ENCODE peak calls at places on chromosomes 12 and 14, in nine cellular contexts. P, N, G, H, S, O, W, C and M are unnamed samples.
A peak's percentile ranks its signal among the peaks of the same experiment; 100 is the strongest.

GRCh38 chr14:92958373-92959188 is 35.6 kb downstream of the CHGA start:
- DNase-seq in G (no peak), S (no peak), C (no peak), W (peak; percentile 7), H (no peak), N (no peak), O (no peak), P (no peak), M (no peak)

GRCh38 chr12:39505025-39505424 is 62.1 kb upstream of the KIF21A start:
- DNase-seq in G (no peak), P (no peak), S (no peak), N (no peak), O (no peak), C (no peak), H (no peak), W (no peak), M (peak; percentile 35)

GRCh38 chr14:93712838-93713724 is 75.2 kb downstream of the PRIMA1 start:
- DNase-seq in N (no peak), C (no peak), G (no peak), O (no peak), H (no peak), S (no peak), W (no peak), P (no peak), M (peak; percentile 15)

GRCh38 chr14:99241314-99242035 is 30.5 kb downstream of the BCL11B start:
- DNase-seq in W (no peak), G (no peak), S (no peak), N (no peak), O (no peak), C (no peak), H (no peak), P (no peak), M (no peak)

GRCh38 chr14:92586001-92586947 is 72.7 kb downstream of the RIN3 start:
- DNase-seq in G (peak; percentile 96), P (peak; percentile 63), S (no peak), W (no peak), O (peak; percentile 17), H (peak; percentile 94), C (no peak), N (no peak), M (peak; percentile 49)

GRCh38 chr14:72904840-72905561 is 11.1 kb upstream of the DPF3 start:
- DNase-seq in C (peak; percentile 44), S (no peak), P (peak; percentile 36), G (peak; percentile 89), H (peak; percentile 75), O (peak; percentile 42), N (peak; percentile 73), W (peak; percentile 49), M (peak; percentile 75)

GRCh38 chr14:101595349-101595748 is 34.1 kb downstream of the DIO3 start:
- DNase-seq in P (no peak), C (no peak), H (no peak), N (no peak), G (no peak), W (no peak), S (no peak), O (no peak), M (no peak)

GRCh38 chr14:88013750-88014349 is 8.9 kb downstream of the GPR65 start:
- DNase-seq in H (no peak), G (peak; percentile 84), C (peak; percentile 12), P (peak; percentile 71), N (peak; percentile 58), S (no peak), W (peak; percentile 61), O (peak; percentile 31), M (peak; percentile 72)

GRCh38 chr14:96881713-96882112 is 84.5 kb downstream of the VRK1 start:
- DNase-seq in H (no peak), P (no peak), O (no peak), W (no peak), S (no peak), G (no peak), N (no peak), C (no peak), M (no peak)

GRCh38 chr14:75514673-75515630 is 7.3 kb upstream of the BATF start:
- DNase-seq in C (no peak), S (no peak), W (peak; percentile 16), G (no peak), O (peak; percentile 33), N (no peak), H (no peak), P (peak; percentile 57), M (peak; percentile 14)

GRCh38 chr12:108514973-108515814 is at the start of gene FICD:
- DNase-seq in N (peak; percentile 100), W (peak; percentile 100), H (peak; percentile 98), C (peak; percentile 96), O (peak; percentile 100), S (peak; percentile 94), P (peak; percentile 100), G (peak; percentile 97), M (peak; percentile 99)

GRCh38 chr12:43169115-43169681 is 382.8 kb downstream of the ADAMTS20 start:
- DNase-seq in G (no peak), O (no peak), C (no peak), S (no peak), P (no peak), N (no peak), H (no peak), W (no peak), M (no peak)

GRCh38 chr12:54148560-54149439 is 40.0 kb downstream of the SMUG1 start:
- DNase-seq in W (no peak), S (no peak), O (no peak), P (no peak), H (no peak), C (no peak), G (no peak), N (no peak), M (no peak)

GRCh38 chr12:120814203-120814902 is 88.7 kb downstream of the ACADS start:
- DNase-seq in W (no peak), G (no peak), N (no peak), C (no peak), P (no peak), H (no peak), O (no peak), S (no peak), M (no peak)

GRCh38 chr14:77598366-77599050 is 17.9 kb downstream of the SPTLC2 start:
- DNase-seq in O (peak; percentile 16), G (no peak), C (no peak), N (no peak), H (no peak), P (no peak), S (no peak), W (no peak), M (no peak)

GRCh38 chr12:80268924-80269749 is 169.8 kb downstream of the OTOGL start:
- DNase-seq in S (no peak), W (no peak), C (peak; percentile 54), H (no peak), P (no peak), N (no peak), G (peak; percentile 58), O (no peak), M (peak; percentile 92)
- H3K4me3 ChIP-seq in S (no peak overlapping the region), W (no peak overlapping the region), C (peak overlapping the region; percentile 1), H (no peak overlapping the region), P (no peak overlapping the region), N (no peak overlapping the region), G (no peak overlapping the region), O (no peak overlapping the region), M (no peak overlapping the region)

DNA sequence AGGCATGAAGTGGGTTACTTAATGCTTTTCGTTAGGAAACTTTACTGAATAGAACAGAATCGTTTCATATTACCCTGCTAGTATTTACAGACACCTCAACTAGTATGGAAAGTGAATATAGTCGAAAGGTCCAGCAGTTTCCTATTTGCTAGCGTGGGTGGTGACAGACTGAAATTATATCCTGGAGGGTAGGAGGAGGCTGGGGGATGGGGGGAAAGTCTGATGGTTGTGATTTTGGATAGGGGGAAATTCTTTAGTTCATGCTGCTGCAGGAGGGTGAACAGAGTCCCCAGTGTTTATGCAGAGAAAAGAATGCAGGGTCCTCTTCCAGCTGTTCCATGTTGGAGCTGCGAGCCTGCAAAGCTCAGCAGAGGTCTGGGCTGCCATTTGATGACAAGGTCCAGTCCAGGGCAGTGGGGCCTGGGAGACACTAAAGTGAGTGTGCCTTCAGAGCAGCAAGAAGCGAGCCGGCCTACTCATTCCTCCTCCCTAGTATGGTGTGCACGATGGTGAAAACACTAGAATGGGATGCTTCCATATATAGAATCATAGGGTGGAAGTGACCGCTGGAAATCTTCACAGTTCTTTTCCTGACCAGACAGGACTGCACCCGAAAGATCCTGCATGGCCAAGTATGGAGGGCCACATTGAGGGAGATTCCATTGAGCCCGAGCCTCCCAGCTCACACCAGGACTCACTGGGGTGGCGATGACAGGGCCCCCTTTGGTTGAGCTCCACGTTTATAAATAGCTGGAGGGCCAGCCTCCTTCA is 2.1 kb downstream of the SAMD4A start:
- DNase-seq in W (peak; percentile 15), H (no peak), P (no peak), G (no peak), C (no peak), O (no peak), N (peak; percentile 59), S (no peak), M (peak; percentile 34)
- H3K4me3 ChIP-seq in W (peak overlapping the region; percentile 55), H (no peak overlapping the region), P (no peak overlapping the region), G (peak overlapping the region; percentile 78), C (no peak overlapping the region), O (no peak overlapping the region), N (peak overlapping the region; percentile 86), S (peak overlapping the region; percentile 78), M (no peak overlapping the region)

DNA sequence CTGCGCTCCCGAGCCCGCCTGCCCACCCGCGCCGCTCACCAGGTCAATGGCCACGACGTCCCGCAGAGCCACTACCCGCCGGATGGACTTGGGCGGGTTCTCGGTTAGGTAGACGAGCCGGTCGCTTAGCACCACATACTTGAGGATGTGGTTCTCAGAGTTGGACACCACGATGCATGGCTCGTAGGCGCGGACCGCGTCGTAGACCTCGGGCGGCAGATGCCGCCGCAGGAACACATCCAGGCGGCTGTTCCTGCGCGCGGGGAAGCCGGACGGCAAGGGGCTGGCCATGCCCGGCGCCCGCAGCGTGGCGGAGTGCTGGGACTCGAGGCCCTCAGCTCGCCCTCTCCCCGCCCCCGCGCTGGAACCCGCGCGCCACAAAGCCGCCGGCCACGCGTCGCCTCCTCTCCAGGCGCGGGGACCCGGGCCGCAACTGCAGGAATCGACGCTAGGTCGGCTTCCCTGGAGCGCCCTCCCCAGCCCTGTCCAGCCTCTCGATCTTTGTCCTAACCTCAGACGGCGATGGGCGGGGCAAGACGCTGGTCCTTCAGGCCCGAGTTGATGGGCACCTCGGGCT is at the start of gene C12orf56:
- DNase-seq in C (no peak), P (no peak), G (no peak), S (no peak), O (no peak), N (no peak), H (no peak), W (no peak), M (peak; percentile 27)
- H3K4me3 ChIP-seq in C (no peak within 1 kb of the TSS), P (peak within 1 kb of the TSS; percentile 12), G (peak within 1 kb of the TSS; percentile 38), S (peak within 1 kb of the TSS; percentile 47), O (peak within 1 kb of the TSS; percentile 63), N (peak within 1 kb of the TSS; percentile 56), H (no peak within 1 kb of the TSS), W (peak within 1 kb of the TSS; percentile 26), M (peak within 1 kb of the TSS; percentile 25)

DNA sequence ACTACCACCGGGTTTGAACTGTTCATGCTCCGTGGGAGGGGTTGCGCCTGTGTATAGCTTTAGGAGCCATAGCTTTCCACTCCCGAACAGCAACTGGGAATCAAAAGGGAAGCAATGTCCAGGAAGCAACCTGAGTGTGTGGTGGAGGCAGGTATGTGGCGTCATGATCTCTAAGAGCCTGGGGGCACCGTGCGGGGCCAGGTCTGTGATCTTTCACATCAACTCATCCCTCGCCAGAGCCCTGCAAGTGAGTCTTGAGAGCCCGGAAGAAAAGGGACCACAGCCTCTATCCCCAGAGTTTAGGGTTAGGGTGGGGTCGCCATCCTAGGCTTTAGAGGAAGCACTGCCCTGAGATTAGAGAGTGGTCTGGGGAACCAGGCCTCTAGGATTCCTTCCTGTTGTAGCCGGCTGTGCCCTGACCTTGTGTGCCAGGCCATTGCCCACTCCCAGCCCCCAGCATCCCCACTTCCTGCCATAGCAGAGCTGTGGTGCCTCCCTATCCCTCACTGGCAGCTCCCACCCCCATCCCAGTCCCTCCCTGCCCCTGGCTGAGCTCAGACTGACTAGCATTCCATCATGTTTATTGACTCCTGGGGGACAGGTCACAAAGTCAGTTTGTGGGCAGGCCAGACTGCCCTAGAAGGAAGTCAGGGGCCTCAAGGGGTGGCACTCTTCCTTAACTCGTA is 733 bp upstream of the ADCY4 start:
- DNase-seq in C (no peak), G (no peak), P (peak; percentile 42), W (no peak), O (no peak), S (no peak), H (no peak), N (no peak), M (no peak)
- H3K4me3 ChIP-seq in C (no peak overlapping the region), G (no peak overlapping the region), P (no peak overlapping the region), W (no peak overlapping the region), O (no peak overlapping the region), S (peak overlapping the region; percentile 52), H (no peak overlapping the region), N (peak overlapping the region; percentile 65), M (no peak overlapping the region)